ENCODE peak calls at places on chromosomes 4 and X, in eight cellular contexts. One of them, this sample, is unnamed.

GRCh38 chr4:26354491-26354890 is 33.7 kb downstream of the RBPJ start:
- DNase-seq in spleen: no peak
- DNase-seq in CD4-positive, CD25-positive, alpha-beta regulatory T cell: no peak
- DNase-seq in right lobe of liver: no peak
- DNase-seq in CD8-positive, alpha-beta memory T cell: no peak
- DNase-seq in tibial nerve: no peak
- DNase-seq in tibial artery: no peak
- DNase-seq in breast epithelium: no peak
- DNase-seq in this sample: no peak

GRCh38 chr4:80535551-80535950 is 200.0 kb downstream of the CFAP299 start:
- DNase-seq in tibial artery: no peak
- DNase-seq in breast epithelium: no peak
- DNase-seq in CD4-positive, CD25-positive, alpha-beta regulatory T cell: no peak
- DNase-seq in right lobe of liver: no peak
- DNase-seq in CD8-positive, alpha-beta memory T cell: no peak
- DNase-seq in spleen: no peak
- DNase-seq in tibial nerve: no peak
- DNase-seq in this sample: no peak

GRCh38 chr4:1899149-1900086 is 28.2 kb downstream of the NSD2 start:
- DNase-seq in right lobe of liver: peak; percentile 77
- DNase-seq in spleen: peak; percentile 90
- DNase-seq in tibial artery: peak; percentile 75
- DNase-seq in CD4-positive, CD25-positive, alpha-beta regulatory T cell: peak; percentile 85
- DNase-seq in tibial nerve: peak; percentile 17
- DNase-seq in CD8-positive, alpha-beta memory T cell: peak; percentile 51
- DNase-seq in breast epithelium: peak; percentile 40
- DNase-seq in this sample: peak; percentile 85

GRCh38 chrX:1419545-1420355 is 27.8 kb upstream of the SLC25A6 start:
- DNase-seq in breast epithelium: no peak
- DNase-seq in right lobe of liver: no peak
- DNase-seq in tibial artery: peak; percentile 31
- DNase-seq in CD8-positive, alpha-beta memory T cell: no peak
- DNase-seq in tibial nerve: no peak
- DNase-seq in spleen: peak; percentile 70
- DNase-seq in CD4-positive, CD25-positive, alpha-beta regulatory T cell: no peak
- DNase-seq in this sample: peak; percentile 61

GRCh38 chr4:101835121-101835904 is 44.8 kb downstream of the BANK1 start:
- DNase-seq in spleen: no peak
- DNase-seq in CD4-positive, CD25-positive, alpha-beta regulatory T cell: no peak
- DNase-seq in CD8-positive, alpha-beta memory T cell: no peak
- DNase-seq in right lobe of liver: no peak
- DNase-seq in breast epithelium: no peak
- DNase-seq in tibial artery: no peak
- DNase-seq in tibial nerve: peak; percentile 28
- DNase-seq in this sample: peak; percentile 72

GRCh38 chr4:42278709-42279324 is 118.5 kb upstream of the SHISA3 start:
- DNase-seq in CD4-positive, CD25-positive, alpha-beta regulatory T cell: no peak
- DNase-seq in spleen: no peak
- DNase-seq in breast epithelium: no peak
- DNase-seq in CD8-positive, alpha-beta memory T cell: no peak
- DNase-seq in tibial nerve: no peak
- DNase-seq in right lobe of liver: no peak
- DNase-seq in tibial artery: no peak
- DNase-seq in this sample: no peak

GRCh38 chr4:37245391-37245954 is 930 bp downstream of the NWD2 start:
- DNase-seq in right lobe of liver: no peak
- DNase-seq in spleen: no peak
- DNase-seq in tibial artery: no peak
- DNase-seq in breast epithelium: no peak
- DNase-seq in tibial nerve: no peak
- DNase-seq in CD8-positive, alpha-beta memory T cell: no peak
- DNase-seq in CD4-positive, CD25-positive, alpha-beta regulatory T cell: no peak
- DNase-seq in this sample: no peak

GRCh38 chr4:42344260-42344659 is 53.0 kb upstream of the SHISA3 start:
- DNase-seq in spleen: no peak
- DNase-seq in tibial artery: no peak
- DNase-seq in breast epithelium: no peak
- DNase-seq in CD4-positive, CD25-positive, alpha-beta regulatory T cell: no peak
- DNase-seq in tibial nerve: no peak
- DNase-seq in CD8-positive, alpha-beta memory T cell: no peak
- DNase-seq in right lobe of liver: no peak
- DNase-seq in this sample: no peak

GRCh38 chr4:47442980-47443379 is 20.5 kb downstream of the COMMD8 start:
- DNase-seq in CD4-positive, CD25-positive, alpha-beta regulatory T cell: no peak
- DNase-seq in CD8-positive, alpha-beta memory T cell: no peak
- DNase-seq in tibial nerve: no peak
- DNase-seq in right lobe of liver: no peak
- DNase-seq in breast epithelium: no peak
- DNase-seq in spleen: no peak
- DNase-seq in tibial artery: no peak
- DNase-seq in this sample: no peak

GRCh38 chrX:119570351-119570835 is 4.0 kb upstream of the UBE2A start:
- DNase-seq in CD4-positive, CD25-positive, alpha-beta regulatory T cell: no peak
- DNase-seq in right lobe of liver: no peak
- DNase-seq in spleen: no peak
- DNase-seq in tibial artery: no peak
- DNase-seq in breast epithelium: no peak
- DNase-seq in CD8-positive, alpha-beta memory T cell: no peak
- DNase-seq in tibial nerve: no peak
- DNase-seq in this sample: no peak

GRCh38 chrX:119565110-119565663 is at the start of gene STEEP1:
- DNase-seq in spleen: peak; percentile 94
- DNase-seq in tibial nerve: peak; percentile 76
- DNase-seq in right lobe of liver: peak; percentile 85
- DNase-seq in tibial artery: peak; percentile 93
- DNase-seq in CD8-positive, alpha-beta memory T cell: peak; percentile 72
- DNase-seq in breast epithelium: peak; percentile 82
- DNase-seq in CD4-positive, CD25-positive, alpha-beta regulatory T cell: peak; percentile 93
- DNase-seq in this sample: peak; percentile 95
- H3K27ac ChIP-seq in spleen: peak within 1 kb of the TSS; percentile 82
- H3K27ac ChIP-seq in tibial nerve: peak within 1 kb of the TSS; percentile 73
- H3K27ac ChIP-seq in right lobe of liver: no peak within 1 kb of the TSS
- H3K27ac ChIP-seq in tibial artery: peak within 1 kb of the TSS; percentile 80
- H3K27ac ChIP-seq in CD8-positive, alpha-beta memory T cell: peak within 1 kb of the TSS; percentile 79
- H3K27ac ChIP-seq in breast epithelium: peak within 1 kb of the TSS; percentile 77
- H3K27ac ChIP-seq in CD4-positive, CD25-positive, alpha-beta regulatory T cell: peak within 1 kb of the TSS; percentile 69
- H3K27ac ChIP-seq in this sample: peak within 1 kb of the TSS; percentile 73

GRCh38 chrX:79156818-79157217 is 12.3 kb downstream of the GPR174 start:
- DNase-seq in tibial nerve: no peak
- DNase-seq in CD4-positive, CD25-positive, alpha-beta regulatory T cell: no peak
- DNase-seq in spleen: no peak
- DNase-seq in tibial artery: no peak
- DNase-seq in CD8-positive, alpha-beta memory T cell: no peak
- DNase-seq in right lobe of liver: no peak
- DNase-seq in breast epithelium: no peak
- DNase-seq in this sample: no peak
- H3K4me1 ChIP-seq in tibial nerve: no peaks in the 10 kb centered on the region
- H3K4me1 ChIP-seq in CD4-positive, CD25-positive, alpha-beta regulatory T cell: peaks cover 66% of the 10 kb centered on the region
- H3K4me1 ChIP-seq in spleen: peaks cover 18% of the 10 kb centered on the region
- H3K4me1 ChIP-seq in tibial artery: no peaks in the 10 kb centered on the region
- H3K4me1 ChIP-seq in CD8-positive, alpha-beta memory T cell: peaks cover 74% of the 10 kb centered on the region
- H3K4me1 ChIP-seq in right lobe of liver: no peaks in the 10 kb centered on the region
- H3K4me1 ChIP-seq in breast epithelium: no peaks in the 10 kb centered on the region
- H3K4me1 ChIP-seq in this sample: no peaks in the 10 kb centered on the region

GRCh38 chr4:186761281-186761897 is 37.7 kb upstream of the FAT1 start:
- DNase-seq in tibial artery: no peak
- DNase-seq in spleen: no peak
- DNase-seq in breast epithelium: no peak
- DNase-seq in tibial nerve: no peak
- DNase-seq in CD8-positive, alpha-beta memory T cell: no peak
- DNase-seq in right lobe of liver: no peak
- DNase-seq in CD4-positive, CD25-positive, alpha-beta regulatory T cell: no peak
- DNase-seq in this sample: no peak
- H3K27ac ChIP-seq in tibial artery: no peak overlapping the region
- H3K27ac ChIP-seq in spleen: no peak overlapping the region
- H3K27ac ChIP-seq in breast epithelium: peak overlapping the region; percentile 15
- H3K27ac ChIP-seq in tibial nerve: no peak overlapping the region
- H3K27ac ChIP-seq in CD8-positive, alpha-beta memory T cell: no peak overlapping the region
- H3K27ac ChIP-seq in right lobe of liver: no peak overlapping the region
- H3K27ac ChIP-seq in CD4-positive, CD25-positive, alpha-beta regulatory T cell: no peak overlapping the region
- H3K27ac ChIP-seq in this sample: no peak overlapping the region

DNA sequence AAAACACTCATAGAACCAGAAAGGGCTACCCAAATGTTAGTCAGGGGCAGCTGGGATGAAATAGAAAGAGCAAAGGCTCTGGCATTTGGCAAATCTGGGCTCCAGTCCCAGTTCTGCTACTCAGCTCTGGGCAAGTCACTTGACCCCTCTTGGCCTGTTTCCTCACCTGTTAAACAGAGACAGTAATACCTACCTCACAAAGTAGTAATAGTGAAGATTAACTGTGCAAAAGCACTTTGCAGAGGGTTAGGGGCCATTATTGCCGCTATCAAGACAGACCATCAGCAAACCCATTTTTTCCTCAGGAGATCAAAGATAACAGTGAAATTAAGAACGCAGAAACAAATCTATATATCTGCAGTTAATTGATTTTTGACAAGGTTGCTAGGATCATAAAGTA is 20.6 kb downstream of the ZBTB33 start:
- DNase-seq in tibial artery: no peak
- DNase-seq in breast epithelium: no peak
- DNase-seq in CD4-positive, CD25-positive, alpha-beta regulatory T cell: no peak
- DNase-seq in CD8-positive, alpha-beta memory T cell: no peak
- DNase-seq in tibial nerve: no peak
- DNase-seq in spleen: no peak
- DNase-seq in right lobe of liver: peak; percentile 65
- DNase-seq in this sample: no peak
- H3K4me1 ChIP-seq in tibial artery: no peaks in the 10 kb centered on the region
- H3K4me1 ChIP-seq in breast epithelium: no peaks in the 10 kb centered on the region
- H3K4me1 ChIP-seq in CD4-positive, CD25-positive, alpha-beta regulatory T cell: no peaks in the 10 kb centered on the region
- H3K4me1 ChIP-seq in CD8-positive, alpha-beta memory T cell: peaks cover 12% of the 10 kb centered on the region
- H3K4me1 ChIP-seq in tibial nerve: no peaks in the 10 kb centered on the region
- H3K4me1 ChIP-seq in spleen: no peaks in the 10 kb centered on the region
- H3K4me1 ChIP-seq in right lobe of liver: no peaks in the 10 kb centered on the region
- H3K4me1 ChIP-seq in this sample: no peaks in the 10 kb centered on the region

This sample was measured in sigmoid colon.